ENCODE peak calls at places on chromosome X, in five cellular contexts. O is RPMI7951, H is M059J, F is HT1080, C is cerebellum. A is an unnamed sample.

GRCh38 chrX:57366430-57366829 is 79.9 kb downstream of the FAAH2 start:
- DNase-seq in O (no peak), H (no peak), F (no peak), C (no peak), A (no peak)

GRCh38 chrX:13081385-13082285 is 37.2 kb upstream of the FAM9C start:
- DNase-seq in O (no peak), H (no peak), F (no peak), C (no peak), A (no peak)

GRCh38 chrX:43720961-43721360 is 64.9 kb downstream of the MAOA start:
- DNase-seq in O (no peak), H (no peak), F (no peak), C (no peak), A (no peak)

GRCh38 chrX:9539611-9540387 is 74.9 kb downstream of the TBL1X start:
- DNase-seq in O (no peak), H (no peak), F (no peak), C (no peak), A (peak)

GRCh38 chrX:145502670-145503069 is 255.4 kb downstream of the SPANXN1 start:
- DNase-seq in O (no peak), H (no peak), F (no peak), C (no peak), A (no peak)

GRCh38 chrX:22577181-22577580 is 304.5 kb downstream of the CBLL2 start:
- DNase-seq in O (no peak), H (peak), F (peak), C (no peak), A (peak)

GRCh38 chrX:124406294-124407013 is 60.1 kb downstream of the SH2D1A start:
- DNase-seq in O (peak), H (peak), F (peak), C (peak), A (peak)

GRCh38 chrX:133918326-133918725 is 67.1 kb downstream of the GPC3 start:
- DNase-seq in O (no peak), H (no peak), F (no peak), C (no peak), A (no peak)

GRCh38 chrX:146707781-146708180 is 101.8 kb upstream of the CXorf51B start:
- DNase-seq in O (no peak), H (no peak), F (no peak), C (no peak), A (no peak)

GRCh38 chrX:101417981-101418841 is 10.2 kb downstream of the HNRNPH2 start:
- DNase-seq in O (peak), H (peak), F (peak), C (peak), A (peak)

GRCh38 chrX:48153769-48154168 is 23.3 kb downstream of the SPACA5B start:
- DNase-seq in O (no peak), H (no peak), F (no peak), C (no peak), A (no peak)

GRCh38 chrX:27336466-27337091 is 126.6 kb downstream of the PPP4R3C start:
- DNase-seq in O (peak), H (peak), F (peak), C (peak), A (peak)

GRCh38 chrX:119423631-119424030 is 24.5 kb downstream of the SLC25A43 start:
- DNase-seq in O (no peak), H (no peak), F (no peak), C (no peak), A (no peak)

GRCh38 chrX:21932277-21932996 is 8.1 kb upstream of the SMS start:
- DNase-seq in O (peak), H (peak), F (peak), C (no peak), A (peak)

GRCh38 chrX:43560247-43560946 is 95.7 kb upstream of the MAOA start:
- DNase-seq in O (no peak), H (no peak), F (no peak), C (no peak), A (no peak)

GRCh38 chrX:38881727-38882126 is 80.5 kb downstream of the MID1IP1 start:
- DNase-seq in O (no peak), H (no peak), F (no peak), C (no peak), A (peak)

GRCh38 chrX:31609130-31609529 is 537.3 kb upstream of the FTHL17 start:
- DNase-seq in O (peak), H (peak), F (peak), C (no peak), A (no peak)